ENCODE peak calls at places on chromosome 1, in ten cellular contexts. P, J, S, B, H, W, D, F, I and Z are unnamed samples.

GRCh38 chr1:161209790-161210409 is 5.2 kb upstream of the FCER1G start:
- DNase-seq in D (peak), S (no peak), F (peak), P (peak), B (peak), J (peak), I (peak), H (peak), W (peak), Z (peak)

GRCh38 chr1:11740258-11741192 is 4.6 kb downstream of the AGTRAP start:
- DNase-seq in J (no peak), W (no peak), P (no peak), I (no peak), H (no peak), S (no peak), B (no peak), F (peak), D (no peak), Z (no peak)

GRCh38 chr1:231192620-231193163 is 30.8 kb downstream of the TRIM67 start:
- DNase-seq in S (no peak), P (peak), W (no peak), B (no peak), D (no peak), H (no peak), F (no peak), I (no peak), J (no peak), Z (no peak)

GRCh38 chr1:118960026-118960561 is 28.0 kb downstream of the TBX15 start:
- DNase-seq in H (no peak), I (no peak), S (no peak), F (peak), P (no peak), B (no peak), J (no peak), W (peak), D (no peak), Z (no peak)

GRCh38 chr1:1232801-1233566 is 947 bp downstream of the B3GALT6 start:
- DNase-seq in H (no peak), F (no peak), W (no peak), S (no peak), P (no peak), D (no peak), J (no peak), B (no peak), I (no peak), Z (no peak)

GRCh38 chr1:155910621-155911121 is 478 bp downstream of the RIT1 start:
- DNase-seq in I (no peak), W (peak), P (peak), B (peak), D (peak), J (no peak), F (no peak), H (no peak), S (no peak), Z (no peak)

GRCh38 chr1:43232071-43232470 is 37.7 kb upstream of the TMEM125 start:
- DNase-seq in B (peak), D (no peak), S (peak), P (no peak), J (no peak), W (no peak), I (no peak), H (no peak), F (no peak), Z (no peak)

GRCh38 chr1:62448221-62448933 is 11.5 kb downstream of the USP1 start:
- DNase-seq in S (no peak), H (no peak), F (peak), B (no peak), I (no peak), D (no peak), J (no peak), W (no peak), P (no peak), Z (no peak)

GRCh38 chr1:100921110-100921706 is 25.3 kb downstream of the SLC30A7 start:
- DNase-seq in H (no peak), B (peak), J (peak), P (no peak), F (peak), S (peak), D (no peak), I (no peak), W (peak), Z (no peak)

GRCh38 chr1:234875328-234875952 is 253.2 kb downstream of the TOMM20 start:
- DNase-seq in F (no peak), H (no peak), W (no peak), P (no peak), D (no peak), S (no peak), B (no peak), I (no peak), J (no peak), Z (no peak)

GRCh38 chr1:218553197-218553596 is 208.1 kb downstream of the TGFB2 start:
- DNase-seq in B (no peak), D (no peak), W (no peak), I (no peak), P (no peak), H (no peak), S (peak), J (no peak), F (no peak), Z (no peak)

GRCh38 chr1:159532922-159533321 is 2.9 kb downstream of the OR10J5 start:
- DNase-seq in W (no peak), I (no peak), B (peak), J (no peak), S (no peak), D (no peak), H (no peak), F (no peak), P (no peak), Z (no peak)

GRCh38 chr1:247228133-247228532 is 27.7 kb upstream of the VN1R5 start:
- DNase-seq in P (no peak), I (no peak), W (peak), D (no peak), J (no peak), F (no peak), H (no peak), B (no peak), S (no peak), Z (no peak)

GRCh38 chr1:200206761-200207160 is 179.3 kb downstream of the NR5A2 start:
- DNase-seq in S (no peak), J (no peak), I (no peak), P (no peak), W (no peak), D (no peak), B (peak), F (no peak), H (no peak), Z (no peak)

GRCh38 chr1:232566093-232566492 is 63.8 kb downstream of the SIPA1L2 start:
- DNase-seq in P (no peak), I (no peak), J (no peak), S (no peak), D (no peak), H (no peak), W (no peak), B (no peak), F (no peak), Z (no peak)

GRCh38 chr1:204350857-204351573 is 8.7 kb downstream of the PLEKHA6 start:
- DNase-seq in I (no peak), D (peak), F (no peak), H (peak), J (no peak), B (no peak), P (peak), W (peak), S (peak), Z (no peak)

GRCh38 chr1:30908886-30909777 is 574 bp upstream of the SDC3 start:
- DNase-seq in H (no peak), D (no peak), B (no peak), S (no peak), W (peak), P (no peak), F (no peak), J (no peak), I (no peak), Z (no peak)

GRCh38 chr1:11013160-11013531 is 692 bp downstream of the TARDBP start:
- DNase-seq in F (peak), I (no peak), B (no peak), D (no peak), P (no peak), W (no peak), H (no peak), J (peak), S (no peak), Z (no peak)

GRCh38 chr1:4527819-4528218 is 126.6 kb upstream of the AJAP1 start:
- DNase-seq in D (no peak), F (no peak), B (no peak), W (no peak), H (no peak), I (no peak), S (no peak), P (no peak), J (no peak), Z (no peak)

GRCh38 chr1:212354464-212354863 is 60.2 kb downstream of the PACC1 start:
- DNase-seq in H (no peak), B (no peak), D (no peak), I (no peak), S (no peak), F (no peak), W (no peak), J (no peak), P (no peak), Z (no peak)

GRCh38 chr1:212364985-212365384 is 49.7 kb downstream of the PACC1 start:
- DNase-seq in H (no peak), P (no peak), I (no peak), S (no peak), F (no peak), J (no peak), B (no peak), D (no peak), W (no peak), Z (no peak)

GRCh38 chr1:212355230-212355969 is 59.3 kb downstream of the PACC1 start:
- DNase-seq in W (no peak), F (no peak), H (no peak), J (no peak), B (no peak), P (no peak), D (no peak), S (no peak), I (no peak), Z (no peak)

DNA sequence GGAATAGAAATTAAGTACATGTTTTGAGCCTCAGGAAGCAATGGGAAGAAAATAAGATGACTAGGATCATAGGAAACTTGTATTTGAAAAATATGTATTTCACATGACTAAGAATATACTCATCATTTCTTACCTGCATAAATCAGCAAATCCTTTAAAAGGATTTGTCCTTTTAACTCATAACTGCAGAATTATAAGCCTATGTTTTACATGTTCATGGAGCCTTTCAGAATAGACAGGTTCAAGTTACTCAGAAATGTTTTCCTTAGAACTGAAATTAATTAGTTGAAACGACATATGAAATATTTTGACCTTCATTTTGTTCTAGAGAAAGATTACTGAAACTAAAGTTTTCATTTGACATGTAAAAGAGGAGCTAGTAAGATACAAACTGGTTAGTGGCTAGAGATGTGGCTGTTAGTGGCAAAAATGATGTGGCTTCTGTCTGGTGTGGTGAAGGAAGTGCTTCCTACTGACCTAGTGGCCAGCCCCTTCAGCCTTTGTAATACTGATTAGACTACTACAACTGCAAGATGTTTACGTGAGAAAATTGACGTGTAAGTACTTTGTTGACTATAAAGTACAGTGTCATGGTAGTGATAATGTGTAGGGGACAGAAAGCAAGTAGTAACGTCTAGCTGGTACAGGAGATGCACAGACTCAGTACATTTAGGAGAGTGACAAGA is 54.7 kb downstream of the PACC1 start:
- DNase-seq in I (no peak), H (no peak), P (no peak), F (no peak), W (no peak), B (no peak), D (no peak), S (no peak), J (no peak), Z (no peak)
- TF ChIP-seq CTCF in I (no peak), H (no peak), P (no peak), F (no peak), W (no peak), B (no peak), D (no peak), S (no peak), J (no peak), Z (no peak)

DNA sequence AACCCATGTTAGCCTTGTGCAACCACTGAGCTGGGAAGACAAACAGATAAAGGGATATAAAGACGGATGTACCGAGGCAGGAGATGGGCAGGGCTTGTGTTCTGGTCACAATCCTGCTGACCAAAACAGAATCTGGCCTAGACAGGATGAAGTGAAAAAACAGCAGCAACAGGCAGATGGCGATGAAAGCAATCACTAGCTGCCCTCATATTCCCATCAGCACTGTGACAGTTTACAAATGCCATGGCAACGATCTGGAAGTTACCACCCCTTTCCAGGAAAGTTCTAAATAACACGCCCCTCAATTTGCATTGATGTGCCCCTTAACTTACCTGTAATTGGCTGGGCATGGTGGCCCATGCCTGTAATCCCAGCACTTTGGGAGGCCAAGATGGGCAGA is 40.6 kb upstream of the CD46 start:
- DNase-seq in P (no peak), H (no peak), F (peak), D (no peak), J (peak), S (peak), W (peak), B (peak), I (no peak), Z (no peak)
- TF ChIP-seq CTCF in P (no peak), H (no peak), F (peak), D (no peak), J (no peak), S (no peak), W (peak), B (no peak), I (no peak), Z (no peak)

DNA sequence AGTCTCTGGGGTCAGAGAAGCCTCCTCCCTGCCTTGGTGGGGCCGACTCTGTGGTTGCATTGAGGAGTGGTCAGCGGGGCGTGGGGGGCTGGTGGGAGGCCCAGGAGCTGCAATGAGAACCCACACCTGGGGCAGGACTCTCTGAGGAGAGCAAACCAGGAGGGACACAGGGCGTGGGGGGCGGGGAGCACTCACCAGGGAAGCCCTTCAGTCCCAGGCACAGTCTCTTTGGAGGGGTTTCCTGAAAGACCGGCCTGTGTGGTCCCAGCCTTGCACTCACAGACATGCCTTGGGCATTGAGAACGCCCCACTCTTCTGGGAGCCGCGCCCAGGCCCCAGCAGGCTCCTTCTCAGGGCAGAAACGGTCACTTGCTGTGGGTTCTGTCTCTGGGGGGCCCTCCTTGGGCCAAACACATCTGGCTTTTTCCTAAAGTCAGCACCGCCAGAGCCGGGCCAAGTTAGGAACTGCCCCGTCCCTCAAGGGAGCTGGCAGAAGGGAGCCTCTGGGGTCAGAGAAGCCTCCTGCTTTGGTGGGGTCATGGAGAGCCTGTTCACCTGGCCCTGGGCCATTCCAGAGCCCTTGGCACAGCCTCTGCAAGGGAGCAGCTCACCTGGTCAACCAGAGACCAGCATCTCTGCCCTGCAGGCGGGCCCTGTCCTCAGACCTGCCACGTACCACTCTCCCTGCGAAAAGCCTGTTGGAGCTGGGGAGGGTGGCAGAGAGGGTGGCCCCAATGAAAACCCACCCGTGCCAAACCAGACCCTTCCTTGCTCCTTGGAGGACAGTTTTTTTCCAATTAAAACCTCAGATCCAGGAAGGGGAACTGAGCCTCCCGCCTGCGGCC is 59.9 kb upstream of the TTC34 start:
- DNase-seq in F (no peak), H (no peak), W (no peak), I (no peak), J (no peak), S (no peak), D (no peak), P (no peak), B (no peak), Z (no peak)
- TF ChIP-seq CTCF in F (no peak), H (no peak), W (no peak), I (no peak), J (no peak), S (no peak), D (no peak), P (no peak), B (no peak), Z (no peak)

DNA sequence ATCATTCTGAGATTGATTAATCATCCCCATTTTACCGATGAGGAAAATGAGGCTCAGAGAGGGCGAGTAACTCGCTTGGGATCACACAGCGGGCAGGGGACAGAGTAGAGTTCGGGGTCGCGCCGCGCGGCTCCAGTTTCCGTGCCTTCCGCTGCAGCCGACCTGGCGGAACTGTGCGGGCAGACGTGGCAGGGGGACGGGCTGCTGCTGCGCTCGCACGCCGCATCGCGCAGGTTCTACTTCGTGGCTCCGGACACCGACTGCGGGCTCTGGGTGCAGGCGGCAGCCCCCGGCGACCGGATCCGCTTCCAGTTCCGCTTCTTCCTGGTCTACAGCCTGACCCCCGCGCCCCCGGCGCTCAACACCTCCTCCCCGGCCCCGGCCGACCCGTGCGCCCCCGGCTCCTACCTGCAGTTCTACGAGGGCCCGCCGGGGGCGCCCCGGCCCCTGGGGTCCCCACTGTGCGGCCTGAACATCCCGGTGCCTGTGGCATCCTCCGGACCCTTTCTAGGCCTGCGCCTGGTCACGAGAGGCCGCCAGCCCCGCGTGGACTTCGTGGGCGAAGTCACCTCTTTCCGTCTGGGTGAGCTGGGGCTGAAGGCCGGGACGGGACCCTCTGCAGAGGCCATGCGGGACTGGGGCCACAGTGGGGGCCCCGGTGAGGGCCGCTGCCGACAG is 2.3 kb downstream of the LDLRAD2 start:
- DNase-seq in F (no peak), S (no peak), W (peak), D (peak), H (no peak), I (peak), J (no peak), B (no peak), P (no peak), Z (no peak)
- TF ChIP-seq CTCF in F (peak), S (peak), W (peak), D (peak), H (peak), I (peak), J (no peak), B (peak), P (peak), Z (peak)